ENCODE peak calls at places on chromosomes 3 and 15, in six cellular contexts. J is K562, R is A549, D is HepG2, L is upper lobe of left lung, G is GM12878. U is an unnamed sample.

GRCh38 chr15:62047278-62047847 is 12.9 kb downstream of the VPS13C start:
- ATAC-seq in J (no peak), R (no peak), D (no peak), L (no peak), G (peak; percentile 66), U (no peak)

GRCh38 chr3:12895391-12896205 is 54.2 kb upstream of the RPL32 start:
- ATAC-seq in J (peak; percentile 12), R (no peak), D (peak; percentile 5), L (peak; percentile 11), G (peak; percentile 4), U (no peak)

GRCh38 chr3:160686955-160687535 is 10.1 kb downstream of the ARL14 start:
- ATAC-seq in J (peak; percentile 60), R (no peak), D (no peak), L (no peak), G (peak; percentile 67), U (no peak)

GRCh38 chr3:152446495-152446894 is 177.8 kb downstream of the MBNL1 start:
- ATAC-seq in J (no peak), R (no peak), D (no peak), L (no peak), G (no peak), U (no peak)

GRCh38 chr15:77107068-77107467 is 36.2 kb upstream of the TSPAN3 start:
- ATAC-seq in J (no peak), R (no peak), D (no peak), L (peak; percentile 54), G (no peak), U (peak; percentile 66)

GRCh38 chr15:41820791-41821423 is 7.0 kb upstream of the JMJD7 start:
- ATAC-seq in J (no peak), R (no peak), D (no peak), L (no peak), G (no peak), U (no peak)

GRCh38 chr15:38726187-38726586 is 161.6 kb upstream of the RASGRP1 start:
- ATAC-seq in J (no peak), R (no peak), D (no peak), L (no peak), G (no peak), U (no peak)

GRCh38 chr15:88982946-88983342 is 69.8 kb upstream of the MFGE8 start:
- ATAC-seq in J (no peak), R (peak; percentile 16), D (no peak), L (no peak), G (no peak), U (no peak)

GRCh38 chr3:195873971-195874370 is 34.4 kb downstream of the TNK2 start:
- ATAC-seq in J (no peak), R (no peak), D (peak; percentile 63), L (peak; percentile 13), G (no peak), U (no peak)

GRCh38 chr3:67416703-67417102 is 237.7 kb downstream of the SUCLG2 start:
- ATAC-seq in J (no peak), R (no peak), D (no peak), L (no peak), G (no peak), U (no peak)

GRCh38 chr3:162390891-162391290 is 894.3 kb downstream of the OTOL1 start:
- ATAC-seq in J (no peak), R (peak; percentile 92), D (no peak), L (no peak), G (no peak), U (no peak)

DNA sequence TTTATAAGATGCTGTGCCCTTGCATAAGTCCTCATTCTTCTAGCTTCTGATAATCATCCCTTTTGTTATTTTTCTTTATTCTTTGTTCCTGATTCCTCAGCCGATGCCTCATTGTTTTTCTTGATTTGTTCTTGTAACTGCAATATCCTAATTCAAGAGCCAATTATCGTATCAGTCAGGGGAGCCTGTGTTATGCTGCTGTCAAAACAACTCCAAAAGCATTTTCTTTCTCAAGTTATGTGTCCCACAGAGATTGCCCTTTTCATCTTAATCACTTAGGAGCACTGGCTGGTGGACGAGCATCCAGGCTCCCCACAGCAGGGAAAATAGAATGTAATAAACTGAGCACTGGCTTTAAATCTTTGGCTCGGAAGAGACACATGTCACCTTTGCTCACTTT is 207.3 kb downstream of the CHL1 start:
- ATAC-seq in J (no peak), R (no peak), D (no peak), L (no peak), G (no peak), U (no peak)
- TF ChIP-seq EP300 in J (no peak), R (no peak), D (no peak), L (no peak), G (no peak), U (no peak)

GRCh38 chr3:186932281-186933181 is 2.2 kb downstream of the ST6GAL1 start:
- ATAC-seq in J (no peak), R (no peak), D (no peak), L (no peak), G (no peak), U (peak; percentile 21)
- H3K4me3 ChIP-seq in J (peak overlapping the region; percentile 94), R (no peak overlapping the region), D (peak overlapping the region; percentile 81), L (no peak overlapping the region), G (peak overlapping the region; percentile 96), U (peak overlapping the region; percentile 72)

GRCh38 chr3:50271314-50272072 is 2.5 kb downstream of the SEMA3B start:
- ATAC-seq in J (no peak), R (no peak), D (peak; percentile 27), L (no peak), G (no peak), U (no peak)

GRCh38 chr3:50273689-50274065 is 4.7 kb downstream of the SEMA3B start:
- ATAC-seq in J (no peak), R (no peak), D (no peak), L (no peak), G (no peak), U (no peak)

GRCh38 chr3:50274371-50275104 is 4.3 kb upstream of the LSMEM2 start:
- ATAC-seq in J (peak; percentile 81), R (peak; percentile 45), D (peak; percentile 4), L (peak; percentile 51), G (peak; percentile 65), U (peak; percentile 6)

GRCh38 chr3:50270841-50271240 is 1.9 kb downstream of the SEMA3B start:
- ATAC-seq in J (no peak), R (no peak), D (no peak), L (no peak), G (no peak), U (no peak)

DNA sequence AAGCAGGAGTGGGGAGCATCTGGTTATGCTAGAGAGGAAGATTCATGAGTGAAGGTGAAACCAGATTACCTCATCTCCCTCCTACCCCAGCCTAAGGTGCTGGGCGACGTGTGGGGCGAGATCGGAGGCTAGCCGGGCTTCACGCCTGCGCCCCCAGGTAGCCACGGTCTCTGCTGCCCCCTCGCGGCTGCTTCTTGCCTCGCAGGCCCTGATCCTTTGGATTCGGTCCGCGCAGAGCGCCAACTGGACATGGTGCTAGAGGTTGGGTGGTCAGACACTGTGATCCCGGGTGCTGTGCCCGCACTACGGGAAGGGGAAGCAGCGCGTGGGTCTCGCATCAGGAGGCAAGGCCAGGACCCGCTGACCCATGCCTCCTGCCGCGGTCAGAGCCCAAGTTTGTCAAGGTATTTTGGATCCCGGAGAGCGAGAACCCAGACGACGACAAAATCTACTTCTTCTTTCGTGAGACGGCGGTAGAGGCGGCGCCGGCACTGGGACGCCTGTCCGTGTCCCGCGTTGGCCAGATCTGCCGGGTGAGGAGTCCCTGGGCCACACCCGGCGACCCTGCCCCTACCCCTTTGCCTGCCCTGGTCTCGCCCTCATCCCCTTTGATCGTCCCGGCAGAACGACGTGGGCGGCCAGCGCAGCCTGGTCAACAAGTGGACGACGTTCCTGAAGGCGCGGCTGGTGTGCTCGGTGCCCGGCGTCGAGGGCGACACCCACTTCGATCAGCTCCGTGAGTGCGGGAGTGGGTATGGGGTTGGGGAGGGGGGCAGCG is 4.2 kb downstream of the SEMA3B start:
- ATAC-seq in J (peak; percentile 90), R (peak; percentile 43), D (peak; percentile 13), L (peak; percentile 88), G (peak; percentile 95), U (peak; percentile 77)
- TF ChIP-seq POLR2A in J (no peak), R (no peak), D (no peak), L (no peak), G (no peak), U (no peak)

DNA sequence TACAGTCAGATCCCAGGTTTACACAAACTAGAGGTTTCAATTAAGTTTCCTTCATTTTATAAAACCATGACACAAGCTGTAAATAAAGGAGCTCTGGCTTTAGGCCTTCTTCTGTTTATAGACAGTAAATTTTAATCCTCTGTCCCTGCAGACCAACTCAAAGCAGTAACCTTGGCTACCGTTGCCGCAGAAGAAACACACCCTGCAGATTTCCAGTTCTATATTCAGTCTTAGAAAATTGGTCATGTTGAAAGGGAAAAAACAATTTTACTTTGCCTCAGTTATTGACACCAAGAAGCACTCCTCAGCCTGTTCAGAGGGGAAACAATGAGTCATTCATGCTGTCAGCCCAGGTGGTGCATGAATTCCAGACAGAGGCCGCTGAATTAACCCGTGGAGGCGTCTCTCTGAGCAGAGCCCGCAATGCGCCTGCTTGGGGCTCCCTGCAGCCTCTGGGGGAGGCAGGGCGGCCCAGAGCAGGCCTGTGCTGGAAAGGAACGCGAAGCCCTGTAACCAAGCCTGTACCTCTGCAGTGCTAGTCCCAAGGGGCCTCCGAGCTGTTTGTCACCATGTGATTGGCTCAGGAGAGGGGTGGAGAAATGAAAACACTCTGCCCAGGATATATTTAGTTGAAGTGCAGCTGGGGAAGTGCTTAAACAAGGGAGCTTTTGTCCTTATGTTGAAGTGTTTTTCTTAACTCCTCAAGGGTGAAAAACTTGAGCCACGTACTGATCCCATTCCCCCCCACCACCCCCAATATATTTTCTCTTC is 68.5 kb upstream of the CHD2 start:
- ATAC-seq in J (peak; percentile 99), R (peak; percentile 100), D (peak; percentile 100), L (peak; percentile 94), G (peak; percentile 96), U (peak; percentile 97)
- TF ChIP-seq EP300 in J (peak; percentile 19), R (no peak), D (peak; percentile 54), L (peak; percentile 53), G (peak; percentile 67), U (no peak)

GRCh38 chr3:14508966-14509795 is 31.0 kb downstream of the GRIP2 start:
- ATAC-seq in J (peak; percentile 89), R (peak; percentile 69), D (peak; percentile 84), L (peak; percentile 85), G (peak; percentile 93), U (peak; percentile 59)

GRCh38 chr3:14510838-14511622 is 29.1 kb downstream of the GRIP2 start:
- ATAC-seq in J (no peak), R (no peak), D (no peak), L (no peak), G (no peak), U (no peak)

GRCh38 chr3:14508505-14508819 is 31.7 kb downstream of the GRIP2 start:
- ATAC-seq in J (no peak), R (no peak), D (no peak), L (no peak), G (no peak), U (no peak)

GRCh38 chr3:14507757-14508504 is 32.2 kb downstream of the GRIP2 start:
- ATAC-seq in J (no peak), R (no peak), D (no peak), L (no peak), G (no peak), U (no peak)

DNA sequence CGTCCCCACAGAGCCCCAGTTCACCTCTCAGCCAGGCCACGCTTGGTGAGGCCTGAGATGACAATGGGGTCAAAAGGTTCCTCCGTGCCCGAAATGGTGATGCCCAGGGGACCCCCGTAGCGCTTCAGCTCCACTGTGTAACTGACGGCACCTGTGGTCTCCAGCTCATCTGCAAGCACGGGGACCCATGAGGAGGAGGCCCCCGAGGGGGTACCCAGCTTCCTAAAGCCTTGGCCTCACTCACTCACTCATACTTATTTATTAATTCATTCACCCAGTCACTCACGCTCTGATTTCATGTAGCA is 30.4 kb downstream of the GRIP2 start:
- ATAC-seq in J (no peak), R (no peak), D (no peak), L (no peak), G (no peak), U (no peak)
- H3K4me3 ChIP-seq in J (no peak overlapping the region), R (no peak overlapping the region), D (no peak overlapping the region), L (no peak overlapping the region), G (no peak overlapping the region), U (no peak overlapping the region)

U was measured in gastroesophageal sphincter.